ENCODE peak calls at places on chromosomes 13 and 19, in eight cellular contexts. Q is esophagus muscularis mucosa; C is left lung; J is fibroblast of lung; E is cardiac muscle cell; S is CD8-positive, alpha-beta memory T cell; X is hepatocyte; P is mucosa of descending colon. H is an unnamed sample. For H3K36me3 and H3K4me1, the result is how much of the 10 kb centered on the place peaks cover.

GRCh38 chr19:19410553-19411550 is 5.4 kb downstream of the GATAD2A start:
- DNase-seq in Q (no peak), C (no peak), J (no peak), E (no peak), S (peak), X (no peak), P (no peak), H (no peak)

GRCh38 chr19:35216833-35217707 is 11.5 kb downstream of the FAM187B start:
- DNase-seq in Q (no peak), C (no peak), J (no peak), E (no peak), S (peak), X (peak), P (no peak), H (peak)

GRCh38 chr13:71902676-71903075 is 35.7 kb upstream of the DACH1 start:
- DNase-seq in Q (no peak), C (no peak), J (no peak), E (no peak), S (no peak), X (no peak), P (no peak), H (no peak)

GRCh38 chr13:106350208-106350607 is 185.3 kb downstream of the EFNB2 start:
- DNase-seq in Q (no peak), C (peak), J (no peak), E (no peak), S (no peak), X (peak), P (peak), H (no peak)

GRCh38 chr13:76991432-76991795 is 467 bp upstream of the CLN5 start:
- DNase-seq in Q (no peak), C (peak), J (no peak), E (no peak), S (peak), X (peak), P (no peak), H (no peak)

GRCh38 chr19:45767410-45767880 is 1.6 kb downstream of the SIX5 start:
- DNase-seq in Q (no peak), C (peak), J (peak), E (peak), S (no peak), X (peak), P (peak), H (peak)

GRCh38 chr19:30228726-30229523 is 143.3 kb upstream of the ZNF536 start:
- DNase-seq in Q (no peak), C (no peak), J (peak), E (peak), S (no peak), X (peak), P (no peak), H (no peak)

GRCh38 chr13:40786568-40786996 is 2.8 kb upstream of the SLC25A15 start:
- DNase-seq in Q (no peak), C (no peak), J (peak), E (no peak), S (no peak), X (no peak), P (no peak), H (no peak)

GRCh38 chr19:38634757-38635482 is 12.5 kb upstream of the ACTN4 start:
- DNase-seq in Q (no peak), C (peak), J (peak), E (peak), S (peak), X (peak), P (peak), H (peak)

GRCh38 chr13:36475468-36475867 is 43.2 kb downstream of the CCNA1 start:
- DNase-seq in Q (no peak), C (no peak), J (peak), E (no peak), S (no peak), X (no peak), P (no peak), H (peak)

GRCh38 chr19:35868172-35868822 is at the start of gene APLP1:
- DNase-seq in Q (no peak), C (peak), J (no peak), E (peak), S (peak), X (peak), P (peak), H (peak)

GRCh38 chr19:40674291-40674690 is 16.2 kb downstream of the NUMBL start:
- DNase-seq in Q (no peak), C (peak), J (peak), E (no peak), S (no peak), X (no peak), P (no peak), H (no peak)

GRCh38 chr19:3363841-3364500 is 2.4 kb upstream of the NFIC start:
- DNase-seq in Q (no peak), C (no peak), J (no peak), E (no peak), S (no peak), X (no peak), P (no peak), H (no peak)

GRCh38 chr13:33520480-33520839 is 234.9 kb upstream of the STARD13 start:
- DNase-seq in Q (no peak), C (no peak), J (no peak), E (no peak), S (no peak), X (no peak), P (no peak), H (no peak)

GRCh38 chr13:48242677-48243076 is 9.7 kb downstream of the ITM2B start:
- DNase-seq in Q (no peak), C (no peak), J (no peak), E (no peak), S (no peak), X (no peak), P (no peak), H (peak)

GRCh38 chr19:55652311-55653078 is 2.3 kb upstream of the U2AF2 start:
- DNase-seq in Q (no peak), C (no peak), J (no peak), E (no peak), S (no peak), X (no peak), P (peak), H (no peak)

GRCh38 chr19:27676877-27677276 is 1536.1 kb downstream of the UQCRFS1 start:
- DNase-seq in Q (no peak), C (no peak), J (no peak), E (no peak), S (no peak), X (no peak), P (no peak), H (no peak)

GRCh38 chr13:100675660-100676129 is 1.1 kb upstream of the TMTC4 start:
- DNase-seq in Q (no peak), C (no peak), J (no peak), E (no peak), S (no peak), X (no peak), P (no peak), H (no peak)

GRCh38 chr19:45446295-45446694 is 21.5 kb upstream of the FOSB start:
- DNase-seq in Q (no peak), C (no peak), J (peak), E (no peak), S (peak), X (peak), P (no peak), H (no peak)

GRCh38 chr19:16143399-16144215 is at the start of gene HSH2D:
- DNase-seq in Q (no peak), C (peak), J (no peak), E (no peak), S (peak), X (peak), P (peak), H (peak)

GRCh38 chr13:42548731-42549554 is 25.0 kb upstream of the TNFSF11 start:
- DNase-seq in Q (peak), C (no peak), J (peak), E (no peak), S (no peak), X (no peak), P (peak), H (no peak)

GRCh38 chr19:18014197-18014596 is 6.2 kb downstream of the ARRDC2 start:
- DNase-seq in Q (no peak), C (no peak), J (no peak), E (no peak), S (peak), X (no peak), P (no peak), H (no peak)
- H3K36me3 ChIP-seq in Q (half or more), C (under half), J (under half), E (under half), S (under half), X (under half), P (under half), H (under half)

DNA sequence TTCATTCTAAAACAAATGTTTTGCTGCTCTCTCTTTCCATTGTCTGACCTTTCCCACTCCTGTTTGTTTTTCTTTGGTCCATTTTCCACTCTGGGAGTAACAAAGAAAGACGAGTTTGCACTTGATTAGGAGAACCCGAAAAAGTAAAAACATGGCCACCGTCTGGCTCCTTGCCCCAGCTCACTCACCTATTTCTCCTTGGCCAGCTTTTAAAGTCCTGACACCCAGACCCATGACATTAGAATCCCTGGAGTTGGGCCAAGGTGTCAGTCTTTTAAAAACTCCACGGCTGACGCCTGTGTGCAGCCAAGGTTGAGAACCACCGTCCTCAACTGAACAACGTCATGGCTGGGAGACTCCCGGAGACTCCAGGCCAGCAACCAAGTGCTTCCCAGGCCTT is 63.6 kb upstream of the FLT1 start:
- DNase-seq in Q (no peak), C (no peak), J (peak), E (no peak), S (no peak), X (no peak), P (no peak), H (no peak)
- H3K4me3 ChIP-seq in Q (no peak), C (no peak), J (no peak), E (no peak), S (no peak), X (no peak), P (no peak), H (no peak)

DNA sequence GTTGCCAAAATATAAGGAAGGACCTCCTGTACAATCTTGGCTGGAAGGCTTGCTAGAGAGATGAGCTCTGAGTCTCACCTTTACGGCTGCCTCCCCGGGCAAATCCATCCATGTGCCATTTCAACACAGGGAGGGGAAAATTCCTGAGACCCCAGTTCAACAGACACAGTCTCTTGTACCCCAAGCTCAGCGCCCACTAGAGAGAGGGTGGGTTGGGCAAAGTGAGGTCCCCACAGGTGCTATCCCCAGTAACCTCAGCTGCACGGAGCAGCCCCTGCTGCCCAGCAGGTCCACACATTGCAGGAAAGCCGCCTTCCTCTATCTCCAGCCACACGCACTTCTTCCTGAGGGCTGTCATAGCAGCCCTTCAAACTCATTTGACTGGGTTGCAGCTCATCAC is 80.5 kb downstream of the TSHZ3 start:
- DNase-seq in Q (no peak), C (no peak), J (no peak), E (no peak), S (no peak), X (no peak), P (no peak), H (no peak)
- H3K4me1 ChIP-seq in Q (under half), C (under half), J (under half), E (under half), S (under half), X (under half), P (under half), H (under half)

DNA sequence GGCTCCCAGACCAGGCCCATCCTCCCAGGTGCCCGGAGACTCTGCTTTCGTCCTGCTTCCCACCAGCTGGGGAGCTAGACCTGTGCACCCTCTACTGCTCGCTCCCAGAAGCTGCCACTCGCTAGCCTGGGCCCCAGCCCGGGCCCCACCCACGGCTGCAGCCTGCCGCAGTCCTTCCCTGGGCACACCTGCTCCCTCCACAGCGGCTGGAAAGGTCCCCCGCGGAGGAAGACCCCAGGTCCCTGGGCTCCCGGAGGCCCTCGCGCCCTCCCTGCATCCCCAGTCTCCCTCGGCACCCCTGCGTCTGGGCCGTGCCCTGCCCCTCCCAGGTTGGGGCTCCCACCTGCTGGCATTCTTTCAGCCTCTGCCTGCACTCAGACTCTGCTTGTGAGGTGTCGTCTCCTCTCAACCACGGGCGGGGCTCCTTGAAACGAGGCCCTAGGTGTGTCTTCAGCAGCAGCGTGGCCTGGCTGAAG is 27.8 kb downstream of the DOT1L start:
- DNase-seq in Q (no peak), C (no peak), J (no peak), E (no peak), S (no peak), X (peak), P (peak), H (no peak)
- H3K36me3 ChIP-seq in Q (half or more), C (under half), J (half or more), E (under half), S (under half), X (under half), P (under half), H (under half)

GRCh38 chr13:30593001-30593400 is 24.7 kb upstream of the USPL1 start:
- DNase-seq in Q (no peak), C (no peak), J (no peak), E (no peak), S (no peak), X (no peak), P (no peak), H (no peak)
- H3K4me3 ChIP-seq in Q (no peak), C (no peak), J (no peak), E (no peak), S (no peak), X (no peak), P (no peak), H (no peak)

GRCh38 chr19:10870501-10870954 is 825 bp upstream of the CARM1 start:
- DNase-seq in Q (no peak), C (no peak), J (no peak), E (no peak), S (no peak), X (no peak), P (no peak), H (no peak)

GRCh38 chr19:10870955-10871603 is at the start of gene CARM1:
- DNase-seq in Q (peak), C (peak), J (peak), E (peak), S (peak), X (peak), P (peak), H (peak)

GRCh38 chr19:10866495-10866894 is 4.9 kb upstream of the CARM1 start:
- DNase-seq in Q (no peak), C (no peak), J (no peak), E (no peak), S (no peak), X (no peak), P (no peak), H (no peak)

GRCh38 chr19:10871711-10872550 is 578 bp downstream of the CARM1 start:
- DNase-seq in Q (no peak), C (peak), J (no peak), E (peak), S (no peak), X (peak), P (peak), H (no peak)

DNA sequence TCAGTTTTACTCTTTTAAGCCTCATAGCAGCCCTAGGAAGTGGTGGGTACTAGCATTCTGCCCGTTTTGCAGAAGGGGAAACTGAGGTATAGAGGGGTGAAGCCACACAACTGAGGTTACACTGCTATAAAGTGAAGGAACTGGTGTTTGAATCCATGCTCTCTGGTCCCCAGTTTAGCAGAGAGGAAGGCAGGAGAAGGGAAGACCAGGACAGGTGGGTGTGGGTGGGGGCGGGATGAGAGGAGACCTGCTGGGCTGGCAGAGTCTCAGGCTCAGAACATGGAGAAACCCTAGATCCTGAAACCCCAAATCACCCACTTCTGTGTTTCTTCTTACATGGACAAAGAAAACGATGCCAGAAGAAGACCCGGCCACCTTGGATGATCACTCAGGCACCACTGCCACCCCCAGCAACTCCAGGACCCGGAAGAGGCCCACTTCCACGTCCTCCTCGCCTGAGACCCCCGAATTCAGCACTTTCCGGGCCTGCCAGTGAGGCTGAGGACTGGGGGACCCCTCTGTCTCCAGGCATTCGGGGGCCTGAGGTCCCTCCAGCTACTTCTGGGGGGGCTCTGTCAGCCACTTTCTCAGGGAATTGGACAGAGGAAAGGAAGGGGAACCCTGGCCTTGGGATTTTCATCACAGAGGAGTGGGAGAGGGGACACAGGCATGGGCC is 2.3 kb upstream of the CARM1 start:
- DNase-seq in Q (no peak), C (no peak), J (no peak), E (no peak), S (no peak), X (no peak), P (no peak), H (no peak)
- H3K4me1 ChIP-seq in Q (under half), C (under half), J (under half), E (under half), S (under half), X (under half), P (under half), H (under half)

GRCh38 chr19:48218964-48219363 is 36.7 kb downstream of the CARD8 start:
- DNase-seq in Q (no peak), C (no peak), J (no peak), E (no peak), S (no peak), X (no peak), P (no peak), H (no peak)

GRCh38 chr19:48210005-48210404 is 39.5 kb downstream of the ZSWIM9 start:
- DNase-seq in Q (no peak), C (no peak), J (no peak), E (no peak), S (no peak), X (no peak), P (no peak), H (no peak)

GRCh38 chr19:48216933-48217332 is 38.8 kb downstream of the CARD8 start:
- DNase-seq in Q (no peak), C (no peak), J (no peak), E (no peak), S (no peak), X (no peak), P (no peak), H (no peak)

GRCh38 chr19:48213959-48214358 is 41.8 kb downstream of the CARD8 start:
- DNase-seq in Q (no peak), C (no peak), J (no peak), E (no peak), S (no peak), X (no peak), P (no peak), H (no peak)
- H3K36me3 ChIP-seq in Q (half or more), C (under half), J (under half), E (under half), S (under half), X (under half), P (under half), H (under half)

GRCh38 chr13:113407103-113407530 is 43.2 kb upstream of the GRTP1 start:
- DNase-seq in Q (no peak), C (no peak), J (no peak), E (no peak), S (no peak), X (no peak), P (no peak), H (peak)

GRCh38 chr13:113408562-113408961 is 44.6 kb upstream of the GRTP1 start:
- DNase-seq in Q (no peak), C (peak), J (no peak), E (no peak), S (no peak), X (no peak), P (no peak), H (peak)

GRCh38 chr13:113406321-113407102 is 42.6 kb upstream of the GRTP1 start:
- DNase-seq in Q (no peak), C (no peak), J (no peak), E (no peak), S (no peak), X (no peak), P (no peak), H (no peak)

GRCh38 chr13:113405481-113406300 is 41.8 kb upstream of the GRTP1 start:
- DNase-seq in Q (no peak), C (no peak), J (peak), E (no peak), S (no peak), X (no peak), P (no peak), H (peak)

DNA sequence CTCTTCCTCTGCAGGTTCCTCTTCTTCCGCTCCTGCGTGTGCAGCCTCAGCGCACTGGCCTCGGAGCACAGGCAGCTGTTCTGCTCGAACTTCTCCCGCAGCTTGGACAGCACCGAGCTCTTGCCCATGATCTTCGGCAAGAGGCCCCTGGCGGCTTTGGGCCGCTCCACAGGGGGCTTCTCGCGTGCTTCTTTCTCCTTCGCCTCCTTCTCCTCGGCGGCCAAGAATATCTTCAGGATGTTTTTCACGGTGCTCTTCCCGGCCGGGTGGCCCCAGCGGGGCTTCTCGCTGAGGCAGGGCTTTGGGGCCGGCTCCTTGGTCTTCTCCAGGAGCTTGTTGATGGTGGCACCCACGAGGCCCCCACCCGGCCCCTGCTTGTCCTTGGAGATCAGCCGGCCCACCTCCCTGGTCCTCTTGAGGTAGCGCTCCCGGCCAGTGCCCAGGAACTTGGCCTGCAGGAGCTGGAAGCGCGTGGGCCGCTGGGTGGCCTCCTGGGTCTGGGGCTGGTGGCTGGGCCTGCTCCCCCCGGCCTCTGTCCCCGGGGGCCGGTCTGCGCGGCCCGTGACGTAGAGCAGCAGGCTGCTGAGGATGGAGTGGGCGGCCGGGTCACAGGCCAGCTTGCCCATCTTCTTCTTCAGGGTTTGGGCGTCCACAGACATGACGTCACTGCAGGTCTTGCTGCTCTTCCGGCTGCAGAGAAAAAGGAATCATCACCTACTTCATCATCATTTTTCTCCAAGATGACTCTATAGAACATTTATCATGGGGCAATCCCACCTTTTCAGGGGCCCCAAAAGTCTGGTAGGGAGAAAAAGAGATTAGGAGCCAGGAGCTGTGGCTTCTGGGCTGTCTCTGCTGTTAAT is 43.8 kb upstream of the GRTP1 start:
- DNase-seq in Q (no peak), C (peak), J (no peak), E (no peak), S (no peak), X (no peak), P (no peak), H (peak)
- H3K4me3 ChIP-seq in Q (no peak), C (no peak), J (no peak), E (no peak), S (no peak), X (no peak), P (no peak), H (no peak)

GRCh38 chr13:99433543-99434075 is 67.7 kb upstream of the TM9SF2 start:
- DNase-seq in Q (no peak), C (no peak), J (no peak), E (no peak), S (no peak), X (no peak), P (no peak), H (no peak)
- H3K4me1 ChIP-seq in Q (under half), C (under half), J (under half), E (under half), S (half or more), X (under half), P (under half), H (under half)

GRCh38 chr19:17275441-17276175 is 6.1 kb upstream of the ANKLE1 start:
- DNase-seq in Q (no peak), C (no peak), J (no peak), E (no peak), S (no peak), X (no peak), P (no peak), H (no peak)
- H3K36me3 ChIP-seq in Q (half or more), C (under half), J (under half), E (under half), S (under half), X (under half), P (under half), H (under half)

H was measured in Caco-2.